ENCODE peak calls at places on chromosomes 16 and 17, in four cellular contexts. P, G, V and R are unnamed samples.

GRCh38 chr17:17972952-17973254 is 241 bp downstream of the DRC3 start:
- DNase-seq in P (no peak), G (no peak), V (no peak), R (no peak)

GRCh38 chr17:6170349-6170748 is 100.2 kb downstream of the WSCD1 start:
- DNase-seq in P (no peak), G (no peak), V (no peak), R (no peak)

GRCh38 chr17:70307430-70307829 is 138.1 kb downstream of the KCNJ2 start:
- DNase-seq in P (no peak), G (no peak), V (no peak), R (no peak)

GRCh38 chr17:73874008-73874407 is 229.8 kb upstream of the SDK2 start:
- DNase-seq in P (no peak), G (no peak), V (no peak), R (no peak)

GRCh38 chr17:32894245-32894644 is 17.3 kb upstream of the MYO1D start:
- DNase-seq in P (no peak), G (no peak), V (no peak), R (no peak)

GRCh38 chr17:18280239-18280638 is 19.8 kb downstream of the MIEF2 start:
- DNase-seq in P (no peak), G (no peak), V (no peak), R (no peak)

GRCh38 chr17:40303009-40303657 is 5.8 kb upstream of the RARA start:
- DNase-seq in P (peak), G (peak), V (no peak), R (no peak)

GRCh38 chr17:8275421-8276290 is 12.8 kb upstream of the RANGRF start:
- DNase-seq in P (no peak), G (no peak), V (no peak), R (no peak)

GRCh38 chr17:46158323-46159296 is 34.6 kb downstream of the KANSL1 start:
- DNase-seq in P (no peak), G (no peak), V (no peak), R (no peak)

GRCh38 chr17:47291242-47291873 is 32.4 kb upstream of the EFCAB13 start:
- DNase-seq in P (no peak), G (no peak), V (no peak), R (no peak)

GRCh38 chr16:2428051-2428786 is 1.0 kb upstream of the CCNF start:
- DNase-seq in P (peak), G (peak), V (peak), R (peak)

GRCh38 chr17:45131616-45132301 is 556 bp downstream of the PLCD3 start:
- DNase-seq in P (peak), G (peak), V (peak), R (no peak)

GRCh38 chr17:8079291-8080207 is 8.0 kb downstream of the ALOX12B start:
- DNase-seq in P (peak), G (peak), V (peak), R (peak)

GRCh38 chr16:57640612-57641011 is 12.2 kb downstream of the ADGRG1 start:
- DNase-seq in P (no peak), G (no peak), V (no peak), R (no peak)

GRCh38 chr16:87265261-87265660 is 51.9 kb downstream of the C16orf95 start:
- DNase-seq in P (no peak), G (no peak), V (no peak), R (no peak)

GRCh38 chr17:28335959-28336871 is 654 bp downstream of the TNFAIP1 start:
- DNase-seq in P (peak), G (peak), V (peak), R (peak)

GRCh38 chr17:34171245-34171818 is 83.8 kb upstream of the CCL2 start:
- DNase-seq in P (peak), G (peak), V (no peak), R (peak)

GRCh38 chr17:49739662-49740271 is 24.2 kb downstream of the FAM117A start:
- DNase-seq in P (peak), G (peak), V (peak), R (peak)

GRCh38 chr17:28755486-28755885 is 11.7 kb downstream of the TRAF4 start:
- DNase-seq in P (no peak), G (no peak), V (no peak), R (no peak)

GRCh38 chr16:27405546-27406451 is 3.8 kb downstream of the IL21R start:
- DNase-seq in P (no peak), G (no peak), V (no peak), R (no peak)

GRCh38 chr16:383326-384020 is 1.7 kb upstream of the PGAP6 start:
- DNase-seq in P (peak), G (no peak), V (no peak), R (no peak)

GRCh38 chr17:45869676-45870341 is 24.5 kb upstream of the MAPT start:
- DNase-seq in P (no peak), G (no peak), V (no peak), R (no peak)

GRCh38 chr16:71421911-71422310 is 19.9 kb downstream of the TLE7 start:
- DNase-seq in P (no peak), G (no peak), V (peak), R (no peak)

GRCh38 chr17:50037321-50038107 is 18.4 kb upstream of the ITGA3 start:
- DNase-seq in P (peak), G (peak), V (peak), R (peak)

GRCh38 chr16:86222965-86223551 is 287.3 kb upstream of the FOXF1 start:
- DNase-seq in P (peak), G (no peak), V (peak), R (no peak)

GRCh38 chr17:11389583-11389982 is 148.6 kb downstream of the SHISA6 start:
- DNase-seq in P (no peak), G (no peak), V (no peak), R (no peak)

GRCh38 chr16:21166561-21166961 is 8.1 kb downstream of the LDAF1 start:
- DNase-seq in P (no peak), G (no peak), V (no peak), R (no peak)

GRCh38 chr16:65268331-65268730 is 146.5 kb upstream of the CDH11 start:
- DNase-seq in P (no peak), G (no peak), V (no peak), R (no peak)
- TF ChIP-seq POLR2A in P (no peak), G (no peak), V (no peak), R (no peak)

DNA sequence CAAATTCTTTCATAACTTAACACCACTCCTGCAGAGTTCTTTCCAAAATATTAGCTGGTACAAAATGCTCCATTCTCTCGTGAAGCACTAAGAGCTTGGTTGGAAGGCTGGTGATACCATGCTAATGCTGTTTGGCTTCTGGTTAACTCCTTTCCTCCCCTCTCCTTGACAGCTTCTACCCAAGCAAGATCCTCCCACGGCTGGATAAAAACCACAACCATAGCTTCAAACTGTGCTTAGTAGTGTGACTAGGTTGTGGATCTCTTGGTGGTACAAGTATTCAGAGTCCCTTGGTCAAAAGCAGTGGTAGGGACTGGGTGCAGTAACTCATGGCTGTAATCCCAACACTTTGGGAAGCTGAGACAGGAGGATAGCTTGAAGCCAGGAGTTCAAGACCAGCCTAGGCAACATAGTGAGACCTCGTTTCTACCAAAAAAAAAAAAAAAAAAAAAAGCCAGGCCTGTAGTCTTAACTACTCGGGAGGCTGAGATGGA is 2.3 kb downstream of the PHAF1 start:
- DNase-seq in P (no peak), G (no peak), V (no peak), R (no peak)
- TF ChIP-seq EP300 in P (no peak), G (no peak), V (no peak), R (no peak)

DNA sequence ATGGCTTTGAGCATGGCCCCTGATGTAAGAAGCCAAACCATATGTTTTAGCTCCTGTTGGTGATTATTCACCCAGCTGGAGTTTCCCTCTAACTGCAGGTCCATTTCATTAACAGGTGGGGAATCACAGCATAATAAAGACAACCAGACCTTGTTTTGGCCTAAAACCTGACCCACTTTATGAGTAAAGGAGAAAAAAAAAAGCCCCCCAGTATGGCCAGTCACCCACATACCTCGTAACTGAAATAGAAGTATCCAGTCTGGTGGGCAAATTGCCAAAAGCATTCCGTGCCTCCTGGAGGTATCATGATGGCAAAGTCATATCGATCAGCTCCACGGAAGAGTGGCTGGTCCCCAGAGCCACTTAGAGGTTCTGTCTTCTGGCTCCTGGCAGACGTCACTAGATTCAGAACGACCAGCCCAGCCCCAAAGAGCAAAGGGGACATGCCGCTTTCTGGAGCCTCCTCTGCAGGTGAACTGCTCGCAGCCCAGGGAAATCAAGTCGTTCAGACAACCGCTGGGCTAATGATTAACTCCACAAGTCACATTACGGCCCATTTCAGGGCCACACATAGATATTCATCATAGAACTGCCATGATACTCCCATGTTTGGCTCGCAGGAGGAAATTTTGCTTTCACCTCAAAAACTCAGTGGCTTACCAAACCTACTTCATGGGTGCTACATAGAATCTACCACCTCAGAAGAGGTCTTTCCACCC is at the start of gene TMED6:
- DNase-seq in P (peak), G (no peak), V (no peak), R (no peak)
- TF ChIP-seq POLR2A in P (no peak), G (no peak), V (no peak), R (no peak)

GRCh38 chr16:69761983-69762842 is at the start of gene WWP2:
- DNase-seq in P (peak), G (peak), V (peak), R (peak)
- TF ChIP-seq EP300 in P (no peak), G (no peak), V (no peak), R (peak)